ENCODE peak calls at places on chromosomes 2 and 18, in nine cellular contexts. H is glomerular endothelial cell; W is activated T-cell treated with anti-CD3 and anti-CD28 coated beads for 1 hour; E is CD8-positive, alpha-beta memory T cell; U is naive B cell; V is left cardiac atrium; J is HTR-8/SVneo; T is activated CD4-positive, alpha-beta memory T cell treated with anti-CD3 and anti-CD28 coated beads, Interleukin-2, amount 10 ng/mL, durations not matched to agents 7 days and 5 days; I is progenitor cell of endocrine pancreas. A is an unnamed sample.

GRCh38 chr2:65834062-65834461 is 401.7 kb upstream of the SPRED2 start:
- DNase-seq in H (no peak), V (no peak), I (no peak), W (no peak), U (no peak), T (no peak), J (no peak), E (no peak), A (no peak)

GRCh38 chr2:107303964-107304363 is 418.0 kb upstream of the ST6GAL2 start:
- DNase-seq in J (no peak), U (no peak), I (no peak), T (no peak), E (no peak), V (no peak), W (no peak), H (no peak), A (no peak)

GRCh38 chr2:18599509-18600254 is 10.3 kb upstream of the NT5C1B start:
- DNase-seq in E (no peak), V (no peak), J (no peak), U (no peak), T (no peak), W (no peak), I (no peak), H (no peak), A (no peak)

GRCh38 chr2:149082781-149083180 is 44.3 kb downstream of the LYPD6B start:
- DNase-seq in E (no peak), V (no peak), J (no peak), I (no peak), H (no peak), T (no peak), U (no peak), W (no peak), A (no peak)

GRCh38 chr2:97870396-97870843 is 125.3 kb downstream of the TMEM131 start:
- DNase-seq in E (no peak), H (no peak), V (no peak), U (peak), T (peak), I (no peak), J (peak), W (no peak), A (peak)

GRCh38 chr2:162925595-162925994 is 87.0 kb upstream of the KCNH7 start:
- DNase-seq in E (no peak), H (no peak), U (no peak), I (no peak), J (no peak), W (no peak), V (no peak), T (no peak), A (no peak)

GRCh38 chr18:28476302-28476701 is 299.4 kb upstream of the CDH2 start:
- DNase-seq in V (no peak), E (no peak), I (no peak), H (no peak), W (no peak), U (no peak), T (no peak), J (no peak), A (no peak)

GRCh38 chr18:73164430-73164829 is 296.6 kb upstream of the NETO1 start:
- DNase-seq in T (no peak), J (no peak), V (no peak), W (no peak), U (no peak), H (no peak), I (no peak), E (no peak), A (no peak)

GRCh38 chr2:26451700-26452099 is 26.2 kb downstream of the OTOF start:
- DNase-seq in E (no peak), W (no peak), V (no peak), U (no peak), I (no peak), J (no peak), T (no peak), H (no peak), A (no peak)

GRCh38 chr2:162100579-162100978 is 26.6 kb upstream of the DPP4 start:
- DNase-seq in H (no peak), E (no peak), I (no peak), W (no peak), J (no peak), T (no peak), V (no peak), U (no peak), A (no peak)

GRCh38 chr2:174888136-174888535 is 117.0 kb downstream of the CHN1 start:
- DNase-seq in T (no peak), E (no peak), I (no peak), V (no peak), U (no peak), W (no peak), H (no peak), J (no peak), A (no peak)

GRCh38 chr2:52423655-52424054 is 1343.9 kb upstream of the CHAC2 start:
- DNase-seq in V (no peak), T (no peak), U (no peak), W (no peak), J (no peak), I (no peak), H (no peak), E (no peak), A (no peak)